ENCODE peak calls at places on chromosome 3, in nine cellular contexts. H is fibroblast of lung, R is progenitor cell of endocrine pancreas, C is HCT116, M is Calu3, D is GM12878, L is esophagus muscularis mucosa, W is cardiac fibroblast, N is IMR-90. U is an unnamed sample.

GRCh38 chr3:140117111-140117526 is 182.1 kb downstream of the CLSTN2 start:
- DNase-seq in N (no peak), C (no peak), M (no peak), W (no peak), H (no peak), R (no peak), L (no peak), D (no peak), U (no peak)

GRCh38 chr3:122101646-122102045 is 46.5 kb downstream of the CD86 start:
- DNase-seq in C (peak; percentile 65), R (no peak), D (peak; percentile 92), N (peak; percentile 66), M (peak; percentile 55), W (peak; percentile 42), L (no peak), H (peak; percentile 44), U (peak; percentile 37)

GRCh38 chr3:165194477-165195135 is 1.6 kb downstream of the SLITRK3 start:
- DNase-seq in C (no peak), H (no peak), L (no peak), N (no peak), D (no peak), R (no peak), M (no peak), W (no peak), U (no peak)

GRCh38 chr3:186824430-186825139 is 17.9 kb upstream of the ADIPOQ start:
- DNase-seq in L (no peak), D (no peak), R (no peak), H (no peak), N (no peak), W (no peak), C (no peak), M (no peak), U (no peak)

GRCh38 chr3:41697702-41698101 is 264.2 kb downstream of the ULK4 start:
- DNase-seq in H (no peak), W (no peak), N (peak; percentile 15), L (no peak), D (no peak), R (no peak), C (no peak), M (no peak), U (no peak)

GRCh38 chr3:105367063-105367405 is 325 bp downstream of the ALCAM start:
- DNase-seq in C (no peak), M (peak; percentile 36), D (no peak), L (no peak), R (no peak), W (no peak), N (no peak), H (no peak), U (peak; percentile 36)

GRCh38 chr3:50506169-50506568 is 2.7 kb upstream of the CACNA2D2 start:
- DNase-seq in D (no peak), C (no peak), W (no peak), H (no peak), R (no peak), N (no peak), M (no peak), L (no peak), U (no peak)

GRCh38 chr3:172102123-172102882 is 62.9 kb downstream of the FNDC3B start:
- DNase-seq in W (no peak), C (no peak), H (no peak), D (no peak), N (no peak), M (peak; percentile 35), L (no peak), R (no peak), U (no peak)

GRCh38 chr3:45583021-45583851 is 11.3 kb upstream of the LIMD1 start:
- DNase-seq in D (no peak), L (no peak), C (no peak), M (no peak), N (no peak), W (peak; percentile 52), H (peak; percentile 33), R (no peak), U (no peak)

GRCh38 chr3:180624714-180625113 is 22.8 kb downstream of the TTC14 start:
- DNase-seq in L (no peak), D (peak; percentile 17), M (no peak), C (no peak), N (no peak), W (no peak), R (no peak), H (no peak), U (no peak)

GRCh38 chr3:131349946-131350347 is 31.6 kb upstream of the NUDT16 start:
- DNase-seq in W (peak; percentile 66), R (no peak), H (peak; percentile 81), M (peak; percentile 41), C (peak; percentile 21), L (no peak), D (no peak), N (peak; percentile 70), U (no peak)

GRCh38 chr3:65992106-65992505 is 46.6 kb downstream of the MAGI1 start:
- DNase-seq in M (no peak), W (peak; percentile 24), R (no peak), C (no peak), D (no peak), N (peak; percentile 43), H (peak; percentile 52), L (no peak), U (no peak)

GRCh38 chr3:194990454-194991337 is 280.3 kb downstream of the XXYLT1 start:
- DNase-seq in D (no peak), R (no peak), H (no peak), L (no peak), M (no peak), C (no peak), N (no peak), W (no peak), U (no peak)

GRCh38 chr3:183537295-183537730 is 18.2 kb downstream of the KLHL6 start:
- DNase-seq in M (no peak), W (peak; percentile 68), L (no peak), N (peak; percentile 49), D (no peak), H (peak; percentile 79), C (no peak), R (no peak), U (no peak)

GRCh38 chr3:15982243-15982642 is 184.5 kb upstream of the ANKRD28 start:
- DNase-seq in C (no peak), M (no peak), N (no peak), H (no peak), L (peak; percentile 5), W (no peak), R (no peak), D (no peak), U (no peak)
- TF ChIP-seq CTCF in C (no peak), M (no peak), N (no peak), H (no peak), L (no peak), W (no peak), R (no peak), D (no peak), U (no peak)

DNA sequence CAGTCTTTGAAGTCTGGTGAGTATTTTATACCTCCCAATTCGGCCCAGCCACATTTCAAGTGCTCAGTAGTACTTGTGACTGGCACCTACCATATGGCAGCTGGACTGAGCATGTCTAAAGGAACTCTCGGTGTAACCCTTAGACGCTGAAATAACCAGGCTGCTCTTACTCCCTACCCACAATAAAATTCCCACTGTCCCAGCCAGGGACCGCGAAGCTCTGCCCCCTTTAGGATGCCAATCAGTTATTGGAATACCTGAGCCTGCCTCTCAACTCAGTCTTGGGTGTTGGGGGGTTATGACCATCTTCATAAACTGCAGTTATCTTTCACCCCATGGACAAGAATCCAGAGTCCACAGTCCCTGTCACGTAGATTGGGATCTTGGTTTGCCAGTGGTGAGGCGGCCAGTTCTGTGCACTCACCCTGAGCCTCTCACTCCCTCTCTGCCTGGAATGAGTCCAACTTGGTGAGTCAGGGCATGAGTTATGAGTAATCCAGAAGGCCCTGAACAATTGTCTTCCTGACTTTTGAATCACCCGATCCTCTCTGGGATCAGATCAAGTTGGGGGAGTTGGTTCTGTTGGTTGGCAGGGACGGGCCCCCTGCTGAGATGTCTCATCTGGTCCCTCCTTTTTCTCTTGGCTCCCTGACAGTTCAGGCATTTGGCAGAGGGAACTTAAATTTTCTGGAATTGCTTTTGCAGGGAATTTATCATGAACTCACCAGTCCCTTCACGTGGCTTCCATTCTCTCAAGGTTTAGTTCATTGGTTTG is 120.1 kb upstream of the UBE2E1 start:
- DNase-seq in N (peak; percentile 99), H (peak; percentile 98), L (peak; percentile 93), M (peak; percentile 86), W (peak; percentile 99), R (no peak), D (no peak), C (peak; percentile 99), U (no peak)
- TF ChIP-seq CTCF in N (no peak), H (no peak), L (no peak), M (no peak), W (no peak), R (no peak), D (no peak), C (no peak), U (no peak)

GRCh38 chr3:134598813-134599563 is 51.8 kb downstream of the KY start:
- DNase-seq in W (no peak), D (no peak), N (no peak), M (no peak), H (no peak), C (no peak), L (peak; percentile 78), R (no peak), U (no peak)

GRCh38 chr3:134600166-134600670 is 50.6 kb downstream of the KY start:
- DNase-seq in C (no peak), L (peak; percentile 47), N (no peak), D (no peak), H (peak; percentile 60), R (no peak), M (no peak), W (peak; percentile 34), U (no peak)

GRCh38 chr3:134594236-134594825 is 56.5 kb downstream of the KY start:
- DNase-seq in W (no peak), L (peak; percentile 68), H (no peak), M (no peak), C (no peak), N (no peak), D (no peak), R (no peak), U (no peak)

GRCh38 chr3:134600685-134601502 is 49.9 kb downstream of the KY start:
- DNase-seq in C (peak; percentile 28), M (peak; percentile 94), W (peak; percentile 74), L (peak; percentile 92), R (peak; percentile 63), H (peak; percentile 48), N (peak; percentile 58), D (no peak), U (peak; percentile 87)

DNA sequence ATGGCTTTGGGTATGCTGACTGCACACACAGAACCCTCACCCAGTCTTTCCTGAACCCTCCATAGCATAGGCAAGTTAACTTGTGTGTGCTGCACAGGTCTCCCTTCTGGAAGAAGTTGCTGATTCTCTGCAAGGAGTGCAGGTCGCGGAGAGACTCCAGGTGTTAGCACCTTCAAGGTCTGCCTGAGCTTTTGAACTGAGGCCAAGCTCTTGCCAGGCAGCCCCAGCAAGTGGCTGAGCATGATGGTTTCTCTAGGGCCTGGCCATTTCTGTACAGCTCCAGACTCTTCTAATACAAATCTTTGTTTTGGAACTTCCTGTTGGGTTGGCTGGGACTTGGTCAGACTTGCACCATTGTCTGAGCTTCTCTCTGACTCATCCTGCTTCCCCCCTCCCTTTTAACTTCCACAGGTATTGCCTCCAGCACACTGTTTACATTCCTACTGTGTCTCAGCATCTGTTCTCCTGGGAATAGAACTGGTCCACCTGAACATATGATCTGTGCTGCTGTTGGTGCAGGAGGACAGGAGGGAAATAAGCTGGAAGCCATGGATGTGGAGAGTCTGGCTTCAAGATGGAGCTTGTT is 53.3 kb downstream of the KY start:
- DNase-seq in M (no peak), D (no peak), N (no peak), H (peak; percentile 24), C (no peak), L (no peak), R (no peak), W (no peak), U (no peak)
- TF ChIP-seq CTCF in M (no peak), D (no peak), N (no peak), H (no peak), C (no peak), L (no peak), R (no peak), W (no peak), U (no peak)

GRCh38 chr3:52388348-52388821 is 56.5 kb downstream of the SEMA3G start:
- DNase-seq in C (no peak), N (no peak), M (no peak), W (no peak), H (no peak), L (no peak), R (no peak), D (no peak), U (peak; percentile 28)
- TF ChIP-seq CTCF in C (no peak), N (no peak), M (no peak), W (no peak), H (no peak), L (no peak), R (no peak), D (no peak), U (no peak)